ENCODE peak calls at places on chromosomes 4 and X, in six cellular contexts. R is fibroblast of pulmonary artery, K is LHCN-M2, V is GM23248, H is aorta, B is ureter. P is an unnamed sample.

GRCh38 chr4:139767168-139767567 is 101.5 kb downstream of the MGST2 start:
- DNase-seq in H (no peak), R (no peak), K (peak), B (no peak), V (peak), P (no peak)

GRCh38 chr4:139986621-139987510 is 167.1 kb downstream of the MAML3 start:
- DNase-seq in V (peak), K (no peak), H (no peak), R (peak), B (no peak), P (no peak)

GRCh38 chrX:7191681-7192110 is 43.7 kb upstream of the PUDP start:
- DNase-seq in R (no peak), V (peak), H (no peak), B (no peak), K (no peak), P (no peak)

GRCh38 chr4:145216532-145216931 is 36.1 kb upstream of the OTUD4 start:
- DNase-seq in R (peak), H (no peak), B (no peak), V (peak), K (peak), P (no peak)

GRCh38 chrX:132470830-132471229 is 18.0 kb downstream of the MBNL3 start:
- DNase-seq in V (no peak), K (no peak), B (no peak), R (no peak), H (no peak), P (no peak)

GRCh38 chrX:44874481-44875184 is 1.6 kb downstream of the KDM6A start:
- DNase-seq in B (no peak), R (peak), V (peak), H (no peak), K (peak), P (no peak)

GRCh38 chr4:71857713-71858451 is 74.0 kb upstream of the GC start:
- DNase-seq in H (no peak), B (no peak), K (no peak), R (no peak), V (no peak), P (no peak)

GRCh38 chr4:137794779-137795178 is 262.5 kb upstream of the PCDH18 start:
- DNase-seq in B (no peak), R (no peak), V (peak), H (no peak), K (no peak), P (no peak)

GRCh38 chrX:52608961-52609360 is 45.7 kb downstream of the SSX7 start:
- DNase-seq in V (no peak), B (no peak), R (no peak), H (no peak), K (no peak), P (no peak)

GRCh38 chr4:22970665-22971064 is 277.9 kb downstream of the GBA3 start:
- DNase-seq in R (no peak), H (no peak), B (no peak), V (no peak), K (no peak), P (no peak)

GRCh38 chrX:115560211-115560977 is 580 bp upstream of the PLS3 start:
- DNase-seq in B (peak), V (no peak), K (no peak), R (peak), H (no peak), P (no peak)

GRCh38 chr4:76601791-76602190 is 166.8 kb downstream of the SHROOM3 start:
- DNase-seq in H (no peak), V (peak), R (peak), K (peak), B (no peak), P (no peak)

GRCh38 chr4:48223633-48224295 is 45.9 kb downstream of the TEC start:
- DNase-seq in K (peak), R (no peak), V (no peak), B (no peak), H (no peak), P (no peak)

GRCh38 chr4:7842384-7843279 is 97.0 kb downstream of the AFAP1 start:
- DNase-seq in H (peak), V (peak), K (peak), R (peak), B (peak), P (peak)

GRCh38 chrX:1316527-1316926 is 20.1 kb upstream of the IL3RA start:
- DNase-seq in K (no peak), R (no peak), H (peak), B (no peak), V (no peak), P (peak)

GRCh38 chrX:7689791-7690412 is 153.1 kb upstream of the VCX start:
- DNase-seq in R (no peak), B (no peak), H (no peak), K (no peak), V (no peak), P (no peak)

GRCh38 chr4:182113774-182114173 is 129.4 kb upstream of the TENM3 start:
- DNase-seq in K (no peak), H (no peak), R (no peak), V (no peak), B (no peak), P (no peak)

GRCh38 chrX:16185725-16186136 is 18.4 kb downstream of the MAGEB17 start:
- DNase-seq in B (no peak), K (peak), V (peak), R (peak), H (peak), P (no peak)

GRCh38 chr4:146095091-146095690 is 80.3 kb upstream of the LSM6 start:
- DNase-seq in B (peak), V (peak), R (peak), K (peak), H (no peak), P (no peak)

GRCh38 chr4:165458451-165458850 is 79.6 kb downstream of the CPE start:
- DNase-seq in H (no peak), V (peak), K (no peak), B (no peak), R (peak), P (no peak)

GRCh38 chrX:132181364-132181763 is 37.9 kb downstream of the RAP2C start:
- DNase-seq in H (peak), K (no peak), V (no peak), R (no peak), B (no peak), P (no peak)

GRCh38 chrX:5306654-5307121 is 922.0 kb downstream of the NLGN4X start:
- DNase-seq in K (no peak), R (no peak), H (no peak), B (no peak), V (no peak), P (no peak)

GRCh38 chrX:17465201-17465600 is 90.2 kb downstream of the NHS start:
- DNase-seq in V (peak), R (no peak), K (no peak), H (no peak), B (no peak), P (no peak)

GRCh38 chr4:102612824-102613366 is 111.7 kb downstream of the NFKB1 start:
- DNase-seq in H (no peak), B (no peak), V (no peak), K (no peak), R (no peak), P (no peak)

GRCh38 chr4:161642708-161643107 is 521.1 kb downstream of the FSTL5 start:
- DNase-seq in B (no peak), R (peak), V (peak), K (peak), H (no peak), P (no peak)

GRCh38 chr4:151743128-151743854 is 17.5 kb downstream of the GATB start:
- DNase-seq in H (no peak), K (no peak), R (no peak), V (peak), B (no peak), P (no peak)

GRCh38 chr4:156598138-156598681 is 373.4 kb downstream of the PDGFC start:
- DNase-seq in H (peak), R (peak), B (no peak), V (no peak), K (no peak), P (no peak)

GRCh38 chr4:108036252-108036651 is 46.6 kb downstream of the HADH start:
- DNase-seq in K (no peak), R (no peak), H (no peak), V (no peak), B (no peak), P (no peak)

GRCh38 chr4:57442834-57443291 is 332.7 kb upstream of the IGFBP7 start:
- DNase-seq in H (no peak), R (peak), K (peak), B (peak), V (peak), P (no peak)